ENCODE peak calls at places on chromosome 10, in four cellular contexts. K is natural killer cell treated with Interleukin-12 subunit alpha and Interleukin-12 subunit beta and Interleukin-15 and Interleukin-18, amount 100 ng/mL, for 72 hours; N is stimulated activated CD4-positive, alpha-beta T cell treated with anti-CD3 and anti-CD28 coated beads, Interleukin-2, amount 100 ng/mL, for 24 hours; Y is GM18507. I is an unnamed sample.
A peak's percentile ranks its signal among the peaks of the same experiment; 100 is the strongest.

GRCh38 chr10:93458821-93459257 is 23.3 kb downstream of the MYOF start:
- DNase-seq in K (no peak), N (no peak), Y (no peak), I (no peak)

GRCh38 chr10:79442171-79443040 is 3.0 kb downstream of the ZCCHC24 start:
- DNase-seq in K (no peak), N (no peak), Y (no peak), I (no peak)

GRCh38 chr10:125424191-125424847 is 258.6 kb downstream of the TEX36 start:
- DNase-seq in K (no peak), N (no peak), Y (no peak), I (no peak)

GRCh38 chr10:31645786-31646185 is 282.8 kb downstream of the ARHGAP12 start:
- DNase-seq in K (no peak), N (no peak), Y (no peak), I (no peak)

GRCh38 chr10:132232553-132232949 is 45.8 kb downstream of the DPYSL4 start:
- DNase-seq in K (no peak), N (no peak), Y (no peak), I (no peak)

GRCh38 chr10:72292223-72292691 is 18.5 kb downstream of the DDIT4 start:
- DNase-seq in K (no peak), N (peak; percentile 63), Y (no peak), I (no peak)

GRCh38 chr10:78589687-78590086 is 479.1 kb upstream of the ZMIZ1 start:
- DNase-seq in K (no peak), N (no peak), Y (no peak), I (no peak)

GRCh38 chr10:71004176-71004575 is 115.8 kb upstream of the PCBD1 start:
- DNase-seq in K (peak; percentile 39), N (no peak), Y (no peak), I (no peak)

GRCh38 chr10:117007080-117007479 is 2.1 kb upstream of the SHTN1 start:
- DNase-seq in K (no peak), N (no peak), Y (no peak), I (no peak)

GRCh38 chr10:95814011-95814727 is 58.2 kb downstream of the ENTPD1 start:
- DNase-seq in K (no peak), N (no peak), Y (no peak), I (no peak)

GRCh38 chr10:63424576-63424975 is 41.2 kb downstream of the JMJD1C start:
- DNase-seq in K (no peak), N (no peak), Y (no peak), I (no peak)

GRCh38 chr10:104109908-104110662 is 11.9 kb upstream of the SFR1 start:
- DNase-seq in K (no peak), N (no peak), Y (peak; percentile 15), I (no peak)

GRCh38 chr10:71312840-71313789 is 5.9 kb upstream of the SLC29A3 start:
- DNase-seq in K (no peak), N (no peak), Y (no peak), I (peak; percentile 91)

GRCh38 chr10:97854735-97855134 is 5.1 kb downstream of the GOLGA7B start:
- DNase-seq in K (no peak), N (no peak), Y (no peak), I (no peak)

GRCh38 chr10:58335306-58336005 is 650 bp downstream of the UBE2D1 start:
- DNase-seq in K (no peak), N (peak; percentile 22), Y (no peak), I (no peak)

GRCh38 chr10:72812798-72813430 is 80.6 kb upstream of the OIT3 start:
- DNase-seq in K (no peak), N (no peak), Y (no peak), I (no peak)

GRCh38 chr10:110858297-110858934 is 13.3 kb upstream of the PDCD4 start:
- DNase-seq in K (no peak), N (no peak), Y (no peak), I (no peak)

GRCh38 chr10:79176052-79176501 is 107.3 kb downstream of the ZMIZ1 start:
- DNase-seq in K (no peak), N (no peak), Y (no peak), I (no peak)

GRCh38 chr10:102068216-102068615 is 3.1 kb downstream of the HPS6 start:
- DNase-seq in K (no peak), N (no peak), Y (no peak), I (no peak)

GRCh38 chr10:130416334-130416950 is 280.3 kb downstream of the GLRX3 start:
- DNase-seq in K (no peak), N (no peak), Y (no peak), I (no peak)

GRCh38 chr10:14736600-14737081 is 38.1 kb downstream of the FAM107B start:
- DNase-seq in K (no peak), N (no peak), Y (no peak), I (no peak)

GRCh38 chr10:62715383-62715782 is 89.1 kb upstream of the ADO start:
- DNase-seq in K (no peak), N (no peak), Y (no peak), I (no peak)

GRCh38 chr10:43310872-43311271 is 44.0 kb upstream of the RASGEF1A start:
- DNase-seq in K (no peak), N (no peak), Y (no peak), I (no peak)

GRCh38 chr10:90289037-90289436 is 568.8 kb downstream of the HTR7 start:
- DNase-seq in K (no peak), N (no peak), Y (no peak), I (no peak)

GRCh38 chr10:80471715-80472233 is 17.7 kb downstream of the TSPAN14 start:
- DNase-seq in K (no peak), N (peak; percentile 64), Y (no peak), I (no peak)

GRCh38 chr10:96618648-96619047 is 31.8 kb upstream of the TM9SF3 start:
- DNase-seq in K (no peak), N (no peak), Y (no peak), I (no peak)

GRCh38 chr10:114758331-114758730 is 63.2 kb upstream of the FHIP2A start:
- DNase-seq in K (no peak), N (no peak), Y (no peak), I (no peak)

GRCh38 chr10:76981251-76981650 is 656.4 kb downstream of the KCNMA1 start:
- DNase-seq in K (no peak), N (no peak), Y (no peak), I (no peak)